ENCODE peak calls at places on chromosome 13, in nine cellular contexts. B, T, V, M, X, K, A, E and U are unnamed samples.

GRCh38 chr13:106532111-106532929 is 3.1 kb downstream of the EFNB2 start:
- DNase-seq in B (no peak), T (no peak), V (peak), M (peak), X (peak), K (peak), A (no peak), E (peak), U (no peak)

GRCh38 chr13:57740719-57741118 is 109.2 kb downstream of the PCDH17 start:
- DNase-seq in B (no peak), T (no peak), V (no peak), M (peak), X (no peak), K (no peak), A (no peak), E (no peak), U (no peak)

GRCh38 chr13:43551897-43552456 is 234.8 kb downstream of the ENOX1 start:
- DNase-seq in B (no peak), T (no peak), V (no peak), M (no peak), X (no peak), K (no peak), A (no peak), E (no peak), U (no peak)

GRCh38 chr13:33070713-33071112 is 54.5 kb downstream of the KL start:
- DNase-seq in B (no peak), T (no peak), V (no peak), M (no peak), X (peak), K (no peak), A (no peak), E (peak), U (no peak)

GRCh38 chr13:80530902-80531301 is 190.0 kb upstream of the SPRY2 start:
- DNase-seq in B (no peak), T (no peak), V (no peak), M (no peak), X (no peak), K (no peak), A (no peak), E (no peak), U (no peak)

GRCh38 chr13:48132961-48133360 is 38.1 kb upstream of the MED4 start:
- DNase-seq in B (no peak), T (no peak), V (no peak), M (no peak), X (no peak), K (no peak), A (no peak), E (no peak), U (no peak)

GRCh38 chr13:98098511-98098910 is 44.4 kb upstream of the FARP1 start:
- DNase-seq in B (no peak), T (no peak), V (no peak), M (no peak), X (peak), K (no peak), A (no peak), E (no peak), U (no peak)

GRCh38 chr13:91313103-91313502 is 34.4 kb upstream of the MIR17HG start:
- DNase-seq in B (peak), T (peak), V (peak), M (peak), X (peak), K (peak), A (no peak), E (peak), U (peak)

GRCh38 chr13:40168425-40169155 is 497.9 kb downstream of the FOXO1 start:
- DNase-seq in B (no peak), T (no peak), V (no peak), M (no peak), X (no peak), K (no peak), A (no peak), E (no peak), U (no peak)

GRCh38 chr13:48818495-48818961 is 157.2 kb upstream of the FNDC3A start:
- DNase-seq in B (no peak), T (peak), V (no peak), M (no peak), X (peak), K (peak), A (no peak), E (peak), U (no peak)

GRCh38 chr13:51825681-51826254 is 19.2 kb downstream of the TMEM272 start:
- DNase-seq in B (no peak), T (no peak), V (no peak), M (no peak), X (no peak), K (no peak), A (no peak), E (no peak), U (no peak)

GRCh38 chr13:31904941-31905824 is 126.4 kb upstream of the FRY start:
- DNase-seq in B (no peak), T (no peak), V (no peak), M (no peak), X (no peak), K (no peak), A (no peak), E (no peak), U (no peak)

GRCh38 chr13:64078480-64078936 is 2662.9 kb upstream of the PCDH20 start:
- DNase-seq in B (no peak), T (no peak), V (no peak), M (peak), X (no peak), K (no peak), A (no peak), E (no peak), U (no peak)

GRCh38 chr13:51811046-51811445 is 7.1 kb upstream of the DHRS12 start:
- DNase-seq in B (peak), T (peak), V (no peak), M (no peak), X (no peak), K (no peak), A (no peak), E (no peak), U (no peak)

GRCh38 chr13:48431987-48432615 is 19.2 kb upstream of the LPAR6 start:
- DNase-seq in B (no peak), T (no peak), V (no peak), M (no peak), X (peak), K (no peak), A (no peak), E (no peak), U (no peak)

GRCh38 chr13:74891610-74892009 is 590.4 kb downstream of the TBC1D4 start:
- DNase-seq in B (no peak), T (no peak), V (no peak), M (no peak), X (peak), K (no peak), A (no peak), E (peak), U (no peak)

GRCh38 chr13:41697578-41697977 is 240.2 kb downstream of the RGCC start:
- DNase-seq in B (no peak), T (peak), V (no peak), M (no peak), X (no peak), K (no peak), A (no peak), E (no peak), U (no peak)

GRCh38 chr13:34246511-34246910 is 428.6 kb downstream of the RFC3 start:
- DNase-seq in B (no peak), T (no peak), V (no peak), M (no peak), X (no peak), K (no peak), A (no peak), E (peak), U (no peak)

GRCh38 chr13:86087241-86087640 is 288.0 kb upstream of the SLITRK6 start:
- DNase-seq in B (no peak), T (no peak), V (no peak), M (no peak), X (no peak), K (no peak), A (no peak), E (peak), U (no peak)

GRCh38 chr13:101757446-101758039 is 305.1 kb downstream of the ITGBL1 start:
- DNase-seq in B (peak), T (peak), V (peak), M (peak), X (peak), K (peak), A (no peak), E (peak), U (peak)

GRCh38 chr13:42048625-42049453 is at the start of gene DGKH:
- DNase-seq in B (peak), T (peak), V (peak), M (peak), X (peak), K (peak), A (peak), E (peak), U (peak)

GRCh38 chr13:18739310-18739709 is 442.3 kb downstream of the TUBA3C start:
- DNase-seq in B (no peak), T (no peak), V (no peak), M (no peak), X (no peak), K (no peak), A (no peak), E (no peak), U (no peak)

GRCh38 chr13:40130871-40131636 is 475.6 kb downstream of the COG6 start:
- DNase-seq in B (no peak), T (no peak), V (no peak), M (no peak), X (peak), K (peak), A (peak), E (peak), U (no peak)

GRCh38 chr13:41418027-41418426 is 39.3 kb upstream of the RGCC start:
- DNase-seq in B (no peak), T (no peak), V (no peak), M (no peak), X (no peak), K (no peak), A (no peak), E (no peak), U (no peak)

GRCh38 chr13:24923305-24923640 is 159.3 kb downstream of the RNF17 start:
- DNase-seq in B (peak), T (no peak), V (no peak), M (peak), X (peak), K (peak), A (no peak), E (peak), U (peak)

GRCh38 chr13:61144301-61144700 is 271.3 kb downstream of the PCDH20 start:
- DNase-seq in B (no peak), T (no peak), V (no peak), M (no peak), X (no peak), K (no peak), A (no peak), E (no peak), U (no peak)

GRCh38 chr13:93230466-93230865 is 3.9 kb downstream of the GPC6 start:
- DNase-seq in B (no peak), T (no peak), V (no peak), M (no peak), X (peak), K (peak), A (no peak), E (peak), U (no peak)
- TF ChIP-seq EZH2phosphoT487 in B (no peak), T (no peak), V (no peak), M (no peak), X (no peak), K (no peak), A (no peak), E (no peak), U (no peak)

GRCh38 chr13:113875829-113876228 is 12.0 kb upstream of the GAS6 start:
- DNase-seq in B (no peak), T (no peak), V (no peak), M (no peak), X (peak), K (no peak), A (no peak), E (no peak), U (no peak)

GRCh38 chr13:113874579-113875428 is 10.9 kb upstream of the GAS6 start:
- DNase-seq in B (no peak), T (no peak), V (no peak), M (no peak), X (no peak), K (no peak), A (no peak), E (no peak), U (no peak)

GRCh38 chr13:113874177-113874576 is 10.3 kb upstream of the GAS6 start:
- DNase-seq in B (no peak), T (no peak), V (no peak), M (no peak), X (no peak), K (no peak), A (no peak), E (no peak), U (no peak)

GRCh38 chr13:113876341-113877148 is 12.7 kb upstream of the GAS6 start:
- DNase-seq in B (no peak), T (no peak), V (no peak), M (no peak), X (no peak), K (no peak), A (no peak), E (no peak), U (peak)

GRCh38 chr13:113875429-113875815 is 11.5 kb upstream of the GAS6 start:
- DNase-seq in B (no peak), T (no peak), V (no peak), M (no peak), X (no peak), K (no peak), A (no peak), E (no peak), U (no peak)
- TF ChIP-seq EZH2phosphoT487 in B (no peak), T (no peak), V (no peak), M (no peak), X (no peak), K (no peak), A (no peak), E (no peak), U (no peak)

GRCh38 chr13:83008496-83008895 is 873.8 kb downstream of the SLITRK1 start:
- DNase-seq in B (no peak), T (no peak), V (no peak), M (no peak), X (no peak), K (no peak), A (no peak), E (no peak), U (no peak)
- TF ChIP-seq EZH2phosphoT487 in B (no peak), T (no peak), V (no peak), M (no peak), X (no peak), K (no peak), A (no peak), E (no peak), U (no peak)

GRCh38 chr13:65914707-65915106 is 1315.4 kb downstream of the PCDH9 start:
- DNase-seq in B (no peak), T (no peak), V (no peak), M (no peak), X (peak), K (no peak), A (no peak), E (peak), U (no peak)
- TF ChIP-seq EZH2phosphoT487 in B (no peak), T (no peak), V (no peak), M (no peak), X (no peak), K (no peak), A (no peak), E (no peak), U (no peak)

GRCh38 chr13:113034451-113035208 is 65.6 kb downstream of the MCF2L start:
- DNase-seq in B (no peak), T (peak), V (peak), M (peak), X (peak), K (peak), A (no peak), E (peak), U (no peak)
- TF ChIP-seq EZH2phosphoT487 in B (no peak), T (no peak), V (no peak), M (no peak), X (no peak), K (no peak), A (no peak), E (no peak), U (no peak)

GRCh38 chr13:27182844-27183497 is 11.4 kb upstream of the USP12 start:
- DNase-seq in B (no peak), T (no peak), V (no peak), M (no peak), X (peak), K (peak), A (peak), E (peak), U (no peak)

GRCh38 chr13:27174766-27175455 is 3.3 kb upstream of the USP12 start:
- DNase-seq in B (no peak), T (no peak), V (no peak), M (no peak), X (peak), K (no peak), A (no peak), E (no peak), U (no peak)

GRCh38 chr13:27176772-27177171 is 5.2 kb upstream of the USP12 start:
- DNase-seq in B (no peak), T (no peak), V (no peak), M (no peak), X (no peak), K (no peak), A (no peak), E (no peak), U (no peak)

GRCh38 chr13:27182054-27182453 is 10.4 kb upstream of the USP12 start:
- DNase-seq in B (no peak), T (no peak), V (no peak), M (no peak), X (no peak), K (no peak), A (no peak), E (no peak), U (no peak)

DNA sequence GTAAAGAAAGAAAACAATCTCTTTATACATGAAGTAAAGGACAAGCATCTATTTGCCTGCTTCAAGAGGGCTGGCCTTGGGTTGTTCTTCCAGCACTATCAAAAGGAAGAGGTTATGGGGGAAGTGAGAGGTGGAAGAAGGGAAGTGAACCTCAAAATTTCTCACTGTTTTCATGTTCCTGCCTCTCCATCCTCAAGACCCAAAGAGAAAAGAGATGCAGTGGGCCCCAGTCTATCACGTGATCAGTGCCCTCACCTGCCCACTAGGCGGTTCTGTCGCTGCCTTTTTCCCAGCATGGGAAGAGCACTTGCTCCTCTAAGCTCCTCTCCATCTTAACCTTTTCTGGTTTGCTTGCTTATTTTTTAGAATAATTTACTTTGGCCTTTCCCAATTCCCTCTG is 6.2 kb upstream of the USP12 start:
- DNase-seq in B (no peak), T (peak), V (peak), M (no peak), X (no peak), K (no peak), A (no peak), E (no peak), U (no peak)
- TF ChIP-seq EZH2phosphoT487 in B (no peak), T (no peak), V (no peak), M (no peak), X (no peak), K (no peak), A (no peak), E (no peak), U (no peak)

GRCh38 chr13:111256458-111256857 is 64.0 kb upstream of the TEX29 start:
- DNase-seq in B (no peak), T (no peak), V (no peak), M (no peak), X (no peak), K (no peak), A (no peak), E (no peak), U (no peak)
- TF ChIP-seq EZH2phosphoT487 in B (no peak), T (no peak), V (no peak), M (no peak), X (no peak), K (no peak), A (no peak), E (no peak), U (no peak)